ENCODE peak calls at places on chromosomes 16 and 17, in eight cellular contexts. C, M, E, O, K, D, T and Z are unnamed samples.

GRCh38 chr16:6446370-6446769 is 886.3 kb upstream of the RBFOX1 start:
- DNase-seq in K (no peak), T (no peak), O (no peak), M (no peak), D (no peak), E (no peak), C (no peak), Z (no peak)

GRCh38 chr17:44979426-44980273 is 11.5 kb upstream of the C1QL1 start:
- DNase-seq in O (peak; percentile 63), M (peak; percentile 88), K (peak; percentile 32), T (peak; percentile 82), D (no peak), E (peak; percentile 78), C (no peak), Z (no peak)

GRCh38 chr16:19113577-19114358 is at the start of gene ITPRIPL2:
- DNase-seq in E (peak; percentile 83), M (peak; percentile 90), C (peak; percentile 89), T (peak; percentile 85), D (peak; percentile 90), O (peak; percentile 89), K (peak; percentile 93), Z (peak; percentile 86)

GRCh38 chr17:15257316-15257925 is 7.7 kb downstream of the PMP22 start:
- DNase-seq in C (peak; percentile 82), D (peak; percentile 81), E (peak; percentile 74), K (peak; percentile 83), M (peak; percentile 76), T (peak; percentile 72), O (peak; percentile 85), Z (peak; percentile 63)

GRCh38 chr17:56597495-56597990 is 4.0 kb downstream of the NOG start:
- DNase-seq in T (peak; percentile 26), O (peak; percentile 64), C (no peak), D (no peak), E (peak; percentile 29), K (no peak), M (peak; percentile 34), Z (no peak)

GRCh38 chr16:53905028-53905427 is 201.1 kb downstream of the FTO start:
- DNase-seq in T (no peak), E (no peak), D (no peak), C (no peak), M (no peak), O (no peak), K (no peak), Z (no peak)

GRCh38 chr17:60391419-60392041 is 403 bp downstream of the USP32 start:
- DNase-seq in M (no peak), E (no peak), D (no peak), C (no peak), T (no peak), O (peak; percentile 90), K (no peak), Z (peak; percentile 87)

GRCh38 chr17:64223931-64224657 is 39.0 kb downstream of the TEX2 start:
- DNase-seq in C (no peak), O (no peak), E (no peak), K (no peak), T (no peak), M (no peak), D (no peak), Z (no peak)

GRCh38 chr17:37490638-37491614 is 1.2 kb downstream of the DUSP14 start:
- DNase-seq in E (peak; percentile 60), K (peak; percentile 26), C (no peak), M (peak; percentile 93), O (peak; percentile 78), T (peak; percentile 93), D (peak; percentile 54), Z (no peak)

DNA sequence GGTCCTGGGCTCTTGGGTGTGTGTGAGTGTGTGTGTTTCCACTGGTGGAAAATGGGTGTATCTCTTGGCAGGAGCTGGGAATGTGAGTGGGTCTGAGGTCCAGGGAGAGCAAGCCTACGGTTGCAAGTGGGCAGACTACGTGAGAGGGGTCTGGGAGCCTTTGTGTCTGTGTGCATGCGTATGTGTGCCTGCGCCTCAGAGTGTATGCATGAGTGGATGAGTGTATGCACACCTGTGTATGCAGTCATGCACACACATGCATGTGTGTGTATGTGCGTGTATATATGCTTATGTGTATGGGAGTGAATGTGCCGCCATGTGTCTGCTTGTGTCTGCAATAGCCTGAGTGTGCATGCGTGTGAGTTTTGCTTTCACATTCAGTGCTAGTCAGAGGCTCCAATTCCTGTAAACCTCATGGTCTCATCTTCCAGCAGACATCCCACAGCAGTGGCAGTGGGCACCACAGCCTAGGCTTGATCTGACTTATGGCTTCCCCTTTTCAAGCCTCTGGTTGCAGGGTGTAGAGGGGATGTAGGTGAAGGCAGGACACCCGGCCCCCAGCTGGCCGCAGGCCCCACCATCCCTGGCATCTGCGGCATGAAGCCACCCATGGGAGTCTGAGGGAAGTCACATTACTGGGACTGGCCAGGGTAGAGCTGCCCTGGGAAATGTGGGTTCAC is 19.7 kb upstream of the RMI2 start:
- DNase-seq in M (no peak), C (no peak), K (no peak), O (no peak), D (no peak), E (no peak), T (no peak), Z (no peak)
- H3K4me1 ChIP-seq in M (peaks cover 28% of the 10 kb centered on the region), C (no peaks in the 10 kb centered on the region), K (peaks cover 31% of the 10 kb centered on the region), O (peaks cover 10% of the 10 kb centered on the region), D (peaks cover 18% of the 10 kb centered on the region), E (peaks cover 6% of the 10 kb centered on the region), T (peaks cover 24% of the 10 kb centered on the region), Z (no peaks in the 10 kb centered on the region)

GRCh38 chr17:70353408-70354092 is 184.2 kb downstream of the KCNJ2 start:
- DNase-seq in D (no peak), E (no peak), M (no peak), O (no peak), K (no peak), T (no peak), C (no peak), Z (no peak)
- H3K9me3 ChIP-seq in D (no peaks in the 10 kb centered on the region), E (no peaks in the 10 kb centered on the region), M (no peaks in the 10 kb centered on the region), O (no peaks in the 10 kb centered on the region), K (no peaks in the 10 kb centered on the region), T (no peaks in the 10 kb centered on the region), C (no peaks in the 10 kb centered on the region), Z (no peaks in the 10 kb centered on the region)

GRCh38 chr17:58332720-58333395 is 4.3 kb upstream of the TSPOAP1 start:
- DNase-seq in D (no peak), M (no peak), T (no peak), O (no peak), K (peak; percentile 14), E (peak; percentile 11), C (no peak), Z (no peak)
- H3K4me1 ChIP-seq in D (peaks cover 9% of the 10 kb centered on the region), M (peaks cover 9% of the 10 kb centered on the region), T (peaks cover 23% of the 10 kb centered on the region), O (no peaks in the 10 kb centered on the region), K (peaks cover 16% of the 10 kb centered on the region), E (no peaks in the 10 kb centered on the region), C (no peaks in the 10 kb centered on the region), Z (no peaks in the 10 kb centered on the region)

GRCh38 chr16:84029297-84030096 is 13.1 kb downstream of the SLC38A8 start:
- DNase-seq in K (no peak), E (no peak), O (no peak), D (no peak), C (no peak), T (no peak), M (no peak), Z (no peak)

GRCh38 chr16:84034516-84034915 is 8.1 kb downstream of the SLC38A8 start:
- DNase-seq in E (no peak), M (no peak), D (no peak), K (no peak), C (no peak), T (no peak), O (no peak), Z (no peak)

GRCh38 chr16:84031556-84031955 is 11.0 kb downstream of the SLC38A8 start:
- DNase-seq in D (no peak), K (no peak), E (no peak), O (no peak), T (no peak), M (no peak), C (no peak), Z (no peak)

GRCh38 chr16:84033251-84034195 is 9.1 kb downstream of the SLC38A8 start:
- DNase-seq in C (no peak), D (no peak), O (no peak), E (no peak), M (no peak), T (no peak), K (no peak), Z (no peak)

GRCh38 chr16:84032458-84033178 is 10.0 kb downstream of the SLC38A8 start:
- DNase-seq in T (no peak), M (no peak), C (no peak), K (peak; percentile 54), E (no peak), D (no peak), O (no peak), Z (no peak)
- H3K9me3 ChIP-seq in T (peaks cover 13% of the 10 kb centered on the region), M (peaks cover 20% of the 10 kb centered on the region), C (no peaks in the 10 kb centered on the region), K (peaks cover 18% of the 10 kb centered on the region), E (no peaks in the 10 kb centered on the region), D (peaks cover 11% of the 10 kb centered on the region), O (no peaks in the 10 kb centered on the region), Z (no peaks in the 10 kb centered on the region)